ENCODE peak calls at places on chromosomes 4 and X, in ten cellular contexts. B, Q, G, W, C, E, P, O, Y and T are unnamed samples.

GRCh38 chr4:114563536-114564315 is 34.9 kb upstream of the UGT8 start:
- DNase-seq in W (no peak), Y (no peak), Q (peak), P (peak), B (peak), G (no peak), E (no peak), O (peak), C (no peak), T (no peak)

GRCh38 chr4:2837904-2838496 is 5.6 kb upstream of the ADD1 start:
- DNase-seq in P (no peak), E (no peak), Y (peak), C (peak), B (no peak), O (no peak), Q (no peak), G (peak), W (no peak), T (no peak)

GRCh38 chr4:61200991-61201526 is 933 bp downstream of the ADGRL3 start:
- DNase-seq in W (no peak), C (no peak), E (no peak), O (peak), B (peak), Q (peak), G (no peak), P (no peak), Y (no peak), T (no peak)

GRCh38 chrX:32455704-32456103 is 755.6 kb downstream of the DMD start:
- DNase-seq in P (no peak), E (no peak), Y (no peak), Q (no peak), B (no peak), G (no peak), O (no peak), W (no peak), C (no peak), T (no peak)

GRCh38 chr4:25343671-25344070 is 31.1 kb downstream of the ZCCHC4 start:
- DNase-seq in B (no peak), O (no peak), W (no peak), E (no peak), C (no peak), Q (no peak), G (no peak), Y (no peak), P (no peak), T (no peak)

GRCh38 chrX:12974217-12974796 is 603 bp upstream of the TMSB4X start:
- DNase-seq in B (no peak), O (peak), Y (peak), G (no peak), W (no peak), P (peak), C (peak), Q (peak), E (peak), T (no peak)

GRCh38 chr4:7787067-7787466 is 152.6 kb downstream of the AFAP1 start:
- DNase-seq in E (no peak), Q (no peak), G (no peak), W (no peak), C (no peak), B (no peak), P (no peak), Y (no peak), O (no peak), T (no peak)

GRCh38 chr4:141389649-141390048 is 169.0 kb downstream of the ZNF330 start:
- DNase-seq in C (no peak), O (no peak), P (no peak), Q (peak), G (no peak), B (no peak), W (no peak), Y (no peak), E (no peak), T (no peak)

GRCh38 chrX:2894885-2895292 is 34.2 kb downstream of the ARSD start:
- DNase-seq in E (peak), P (peak), W (no peak), Q (no peak), B (peak), O (peak), C (no peak), Y (no peak), G (no peak), T (peak)

GRCh38 chr4:47646372-47646771 is 161.3 kb downstream of the ATP10D start:
- DNase-seq in G (no peak), Y (no peak), C (no peak), Q (no peak), P (no peak), E (no peak), B (no peak), O (no peak), W (no peak), T (no peak)

GRCh38 chrX:75968293-75968692 is 183.2 kb upstream of the MAGEE2 start:
- DNase-seq in E (no peak), P (no peak), Q (peak), B (peak), O (no peak), W (no peak), Y (no peak), C (no peak), G (no peak), T (no peak)

GRCh38 chr4:131534944-131535640 is 1614.0 kb upstream of the PCDH10 start:
- DNase-seq in C (no peak), Q (no peak), E (no peak), Y (no peak), B (no peak), G (no peak), P (no peak), W (no peak), O (no peak), T (no peak)

GRCh38 chr4:108224628-108225053 is 55.9 kb upstream of the LEF1 start:
- DNase-seq in W (no peak), P (peak), O (peak), C (no peak), Y (no peak), Q (no peak), G (no peak), B (no peak), E (peak), T (no peak)

GRCh38 chr4:89404530-89404929 is 96.9 kb upstream of the GPRIN3 start:
- DNase-seq in Y (no peak), G (no peak), W (no peak), E (no peak), C (no peak), B (peak), P (peak), Q (no peak), O (no peak), T (no peak)

GRCh38 chrX:22373094-22373493 is 100.4 kb downstream of the CBLL2 start:
- DNase-seq in W (no peak), Q (no peak), P (no peak), B (no peak), E (no peak), C (no peak), G (no peak), O (no peak), Y (no peak), T (no peak)

GRCh38 chr4:112082954-112083586 is 62.2 kb upstream of the FAM241A start:
- DNase-seq in E (no peak), W (no peak), C (no peak), Q (no peak), G (no peak), O (peak), P (peak), B (peak), Y (no peak), T (no peak)

GRCh38 chr4:121822047-121822446 is 1.6 kb downstream of the CCNA2 start:
- DNase-seq in W (no peak), G (no peak), P (no peak), C (no peak), E (no peak), Q (no peak), O (no peak), B (no peak), Y (no peak), T (no peak)
- H3K4me3 ChIP-seq in W (peak), G (peak), P (peak), C (peak), E (no peak), Q (peak), O (peak), B (no peak), Y (peak), T (no peak)

GRCh38 chr4:1136028-1136427 is 22.7 kb upstream of the RNF212 start:
- DNase-seq in Q (no peak), C (no peak), E (peak), Y (no peak), W (no peak), B (no peak), P (no peak), O (peak), G (peak), T (no peak)

GRCh38 chr4:1137850-1138249 is 24.5 kb upstream of the RNF212 start:
- DNase-seq in G (no peak), Q (no peak), Y (no peak), W (no peak), P (no peak), B (no peak), C (no peak), E (no peak), O (no peak), T (no peak)

GRCh38 chr4:1133033-1133432 is 19.7 kb upstream of the RNF212 start:
- DNase-seq in O (no peak), G (no peak), Y (no peak), B (no peak), C (peak), Q (no peak), W (no peak), E (no peak), P (no peak), T (no peak)

DNA sequence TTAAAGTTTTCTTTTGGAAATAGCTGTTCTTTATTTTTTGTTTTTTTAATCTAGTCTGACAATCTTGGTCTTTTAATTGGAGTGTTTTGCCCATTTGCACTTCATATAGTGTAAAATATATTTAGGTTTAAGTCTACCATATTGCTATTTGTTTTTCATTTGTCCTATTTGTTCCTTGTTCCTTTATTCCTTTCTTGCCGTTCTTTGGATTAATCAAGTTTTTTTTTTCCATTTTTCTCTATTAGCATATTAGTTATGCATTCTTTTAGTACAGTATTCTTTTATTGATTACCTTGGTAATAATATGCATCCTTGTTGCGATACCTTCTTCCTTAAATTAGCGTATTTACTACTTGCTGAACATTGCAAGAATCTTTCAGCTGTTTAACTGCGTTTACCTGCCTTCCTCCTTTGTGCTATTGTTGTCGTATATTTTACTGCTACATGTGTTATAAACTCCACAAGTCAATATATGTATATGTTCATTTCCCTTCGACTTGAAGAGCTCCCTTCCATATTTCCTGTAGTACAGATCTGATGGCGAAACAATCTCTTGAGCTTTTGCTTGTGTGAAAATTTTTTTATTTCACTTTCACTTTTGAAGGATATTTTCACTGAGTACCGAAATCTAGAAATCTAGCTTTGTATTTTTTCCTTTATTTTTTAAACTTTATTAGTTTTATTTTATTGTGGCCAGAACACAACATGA is 23.9 kb upstream of the RNF212 start:
- DNase-seq in G (peak), Y (no peak), P (no peak), Q (no peak), C (peak), W (no peak), E (no peak), O (no peak), B (no peak), T (no peak)
- H3K4me3 ChIP-seq in G (peak), Y (peak), P (no peak), Q (no peak), C (peak), W (no peak), E (no peak), O (peak), B (no peak), T (no peak)

DNA sequence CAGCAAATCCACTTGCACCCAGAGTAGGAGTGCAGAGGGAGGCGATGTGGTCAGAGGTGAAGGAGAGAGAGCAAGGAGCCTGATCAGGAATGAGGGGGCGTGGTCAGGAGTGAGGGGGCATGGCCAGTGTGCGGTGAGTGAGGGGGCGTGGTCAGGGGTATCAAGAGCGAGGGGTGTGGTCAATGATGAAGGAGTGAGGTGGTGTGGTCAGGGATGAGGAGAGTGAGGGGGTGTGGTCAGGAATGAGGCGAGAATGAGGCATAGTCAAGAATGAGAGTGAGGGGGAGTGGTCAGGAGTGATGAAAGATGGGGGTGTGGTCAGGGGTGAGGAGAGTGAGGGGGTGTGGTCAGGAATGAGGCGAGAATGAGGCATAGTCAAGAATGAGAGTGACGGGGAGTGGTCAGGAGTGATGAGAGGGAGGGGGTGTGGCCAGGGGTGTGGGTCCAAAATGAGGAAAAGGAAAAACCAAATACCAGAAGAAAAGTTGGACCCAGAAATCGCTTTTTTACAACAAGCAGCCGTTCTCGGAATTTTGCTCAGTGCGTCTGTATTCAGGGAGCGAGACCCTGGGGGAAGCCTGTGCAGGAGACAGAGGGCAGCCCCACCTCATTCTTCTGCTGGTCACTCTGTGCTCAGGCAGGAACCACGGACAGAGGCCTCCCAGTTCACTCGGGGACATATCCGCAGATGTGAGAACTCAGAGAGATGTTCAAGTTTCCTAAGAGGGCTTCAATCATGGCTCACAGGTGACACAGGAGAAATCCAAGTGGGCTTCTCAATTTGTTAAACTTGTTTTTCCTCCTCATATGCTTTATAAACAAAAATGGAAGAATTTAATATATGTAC is 47.5 kb downstream of the MAGEA1 start:
- DNase-seq in C (no peak), E (peak), B (no peak), Q (peak), G (no peak), W (peak), O (peak), Y (no peak), P (peak), T (peak)
- H3K4me3 ChIP-seq in C (no peak), E (no peak), B (no peak), Q (peak), G (no peak), W (no peak), O (peak), Y (no peak), P (no peak), T (no peak)

GRCh38 chrX:73847991-73848390 is 285.0 kb downstream of the CHIC1 start:
- DNase-seq in E (no peak), B (no peak), W (no peak), Q (no peak), C (no peak), P (no peak), Y (no peak), G (no peak), O (no peak), T (no peak)

GRCh38 chrX:73851014-73852009 is 288.3 kb downstream of the CHIC1 start:
- DNase-seq in Q (no peak), B (peak), Y (no peak), E (peak), O (no peak), C (peak), W (no peak), P (no peak), G (peak), T (no peak)

GRCh38 chrX:73849054-73849453 is 286.1 kb downstream of the CHIC1 start:
- DNase-seq in B (no peak), W (no peak), O (no peak), P (no peak), C (no peak), G (no peak), Q (no peak), E (no peak), Y (no peak), T (no peak)

GRCh38 chrX:73852022-73852421 is 289.0 kb downstream of the CHIC1 start:
- DNase-seq in G (no peak), Q (no peak), E (no peak), W (no peak), P (no peak), O (no peak), C (no peak), B (no peak), Y (no peak), T (no peak)

DNA sequence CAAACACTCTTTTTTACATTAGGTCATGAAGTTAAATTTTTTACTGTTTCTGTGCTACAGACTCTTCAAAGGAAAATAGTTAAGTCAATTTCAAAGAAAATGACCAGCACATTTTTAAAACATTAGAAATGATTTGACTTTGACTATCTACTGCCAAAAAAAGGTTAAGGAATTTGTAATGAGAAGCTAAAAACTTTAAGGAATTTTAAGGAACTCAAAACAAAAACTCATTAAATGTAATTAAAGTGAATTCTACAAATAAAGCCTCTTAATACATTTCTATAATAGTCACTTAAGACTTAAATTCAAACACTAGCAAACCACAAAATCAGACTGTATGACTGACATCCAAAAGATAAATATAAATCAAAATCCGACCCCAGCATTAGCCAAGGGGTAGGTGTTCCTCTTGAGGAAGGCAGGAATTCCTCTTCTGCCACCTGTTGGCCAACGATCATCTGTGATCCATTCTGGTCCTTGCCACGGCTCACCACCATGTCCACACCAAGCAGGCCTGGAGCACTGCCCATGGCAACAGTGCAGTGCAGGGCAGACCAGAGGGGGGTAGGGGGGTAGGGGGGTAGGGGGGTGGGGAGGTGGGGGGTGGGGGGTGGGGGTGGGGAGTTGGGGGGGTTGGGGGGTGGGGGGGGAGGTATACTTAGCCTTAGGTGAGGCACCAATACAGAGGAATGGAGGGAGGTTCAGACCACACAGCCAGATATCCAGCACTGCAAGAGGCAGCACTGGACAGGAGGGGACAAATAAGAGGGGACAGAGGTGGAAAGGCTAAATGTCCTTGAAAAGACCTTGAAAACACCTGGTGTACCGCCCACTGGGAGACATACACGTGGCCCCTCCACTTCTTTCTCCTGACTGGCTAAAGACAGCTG is 287.4 kb downstream of the CHIC1 start:
- DNase-seq in C (peak), G (peak), W (peak), E (peak), B (peak), Y (no peak), Q (peak), P (no peak), O (no peak), T (peak)
- H3K4me3 ChIP-seq in C (no peak), G (peak), W (no peak), E (no peak), B (no peak), Y (peak), Q (no peak), P (no peak), O (peak), T (no peak)

GRCh38 chr4:101693842-101694398 is 96.6 kb upstream of the BANK1 start:
- DNase-seq in O (no peak), G (no peak), W (no peak), B (peak), Y (no peak), C (peak), E (no peak), P (no peak), Q (no peak), T (no peak)
- H3K4me3 ChIP-seq in O (no peak), G (no peak), W (no peak), B (no peak), Y (no peak), C (no peak), E (no peak), P (no peak), Q (no peak), T (no peak)

GRCh38 chrX:133928365-133928764 is 57.0 kb downstream of the GPC3 start:
- DNase-seq in E (no peak), B (no peak), C (no peak), Y (no peak), G (no peak), Q (no peak), O (no peak), P (no peak), W (no peak), T (no peak)

GRCh38 chrX:133923548-133923947 is 61.8 kb downstream of the GPC3 start:
- DNase-seq in E (no peak), O (no peak), G (no peak), Y (no peak), B (peak), P (no peak), W (no peak), C (no peak), Q (no peak), T (no peak)

GRCh38 chrX:133926809-133927208 is 58.6 kb downstream of the GPC3 start:
- DNase-seq in C (no peak), G (no peak), Y (no peak), Q (peak), O (no peak), P (no peak), E (no peak), W (no peak), B (no peak), T (no peak)

GRCh38 chrX:133924548-133924947 is 60.8 kb downstream of the GPC3 start:
- DNase-seq in Y (no peak), C (no peak), W (no peak), O (no peak), Q (no peak), B (no peak), P (no peak), G (no peak), E (no peak), T (no peak)

DNA sequence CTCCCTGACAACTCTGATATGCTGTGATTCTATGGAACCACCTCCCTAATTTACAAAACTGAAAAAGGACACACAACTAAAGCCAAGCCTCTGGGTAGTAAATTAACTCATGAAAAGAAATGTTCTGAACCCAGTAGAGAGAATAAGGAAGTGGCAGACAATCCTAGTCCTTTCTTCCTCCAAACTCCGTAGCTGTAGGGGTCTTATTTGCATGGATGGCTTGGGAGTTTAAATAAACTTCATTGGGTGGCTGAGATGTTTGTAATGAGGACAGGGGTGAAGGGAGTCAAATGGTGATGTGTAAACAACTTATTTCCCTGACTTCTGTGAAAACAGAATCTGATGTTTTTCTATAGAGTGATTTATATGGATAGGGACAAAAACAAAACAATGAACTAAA is 59.3 kb downstream of the GPC3 start:
- DNase-seq in Y (no peak), E (no peak), P (no peak), B (no peak), O (no peak), G (no peak), C (no peak), W (no peak), Q (peak), T (no peak)
- H3K4me3 ChIP-seq in Y (no peak), E (no peak), P (no peak), B (no peak), O (no peak), G (no peak), C (no peak), W (no peak), Q (peak), T (no peak)

GRCh38 chrX:73401591-73402266 is 45.1 kb upstream of the CDX4 start:
- DNase-seq in B (no peak), E (no peak), O (no peak), Y (no peak), Q (peak), G (no peak), W (peak), P (no peak), C (no peak), T (no peak)
- H3K4me3 ChIP-seq in B (no peak), E (no peak), O (no peak), Y (no peak), Q (no peak), G (no peak), W (no peak), P (no peak), C (no peak), T (no peak)

GRCh38 chr4:121181493-121181892 is 17.4 kb upstream of the TNIP3 start:
- DNase-seq in O (no peak), P (no peak), W (no peak), Y (no peak), B (no peak), E (no peak), G (no peak), Q (no peak), C (no peak), T (no peak)
- H3K4me3 ChIP-seq in O (no peak), P (no peak), W (no peak), Y (peak), B (no peak), E (no peak), G (peak), Q (no peak), C (no peak), T (no peak)